ENCODE peak calls at places on chromosomes 3 and 15, in six cellular contexts. R is stimulated activated naive CD8-positive, alpha-beta T cell treated with anti-CD3 and anti-CD28 coated beads, Interleukin-15, Interleukin-2, amounts not matched to agents 100 U/mL and 50 U/mL, for 24 hours; H is body of pancreas; C is heart left ventricle; P is 8988T; Z is A549. K is an unnamed sample.

GRCh38 chr3:14274537-14274936 is 95.9 kb downstream of the LSM3 start:
- DNase-seq in R (no peak), H (no peak), C (no peak), P (no peak), Z (no peak), K (no peak)

GRCh38 chr3:195540031-195540430 is 3.1 kb downstream of the PPP1R2 start:
- DNase-seq in R (peak), H (no peak), C (no peak), P (no peak), Z (no peak), K (no peak)

GRCh38 chr3:1172642-1173041 is 79.8 kb downstream of the CNTN6 start:
- DNase-seq in R (no peak), H (no peak), C (no peak), P (no peak), Z (no peak), K (no peak)

GRCh38 chr15:62454567-62455172 is 289.6 kb upstream of the C2CD4B start:
- DNase-seq in R (no peak), H (no peak), C (no peak), P (no peak), Z (no peak), K (no peak)

GRCh38 chr15:39852237-39852636 is 67.8 kb downstream of the GPR176 start:
- DNase-seq in R (no peak), H (no peak), C (no peak), P (no peak), Z (no peak), K (no peak)

GRCh38 chr15:78716651-78717050 is 75.6 kb upstream of the CHRNB4 start:
- DNase-seq in R (no peak), H (no peak), C (no peak), P (no peak), Z (no peak), K (no peak)

GRCh38 chr15:39784125-39784524 is 1.5 kb upstream of the FSIP1 start:
- DNase-seq in R (no peak), H (no peak), C (no peak), P (no peak), Z (no peak), K (no peak)

GRCh38 chr3:17151598-17152373 is 267.0 kb downstream of the PLCL2 start:
- DNase-seq in R (peak), H (no peak), C (no peak), P (no peak), Z (no peak), K (peak)

GRCh38 chr15:41411031-41411430 is 5.9 kb upstream of the RTF1 start:
- DNase-seq in R (no peak), H (no peak), C (no peak), P (no peak), Z (no peak), K (no peak)

GRCh38 chr15:54373332-54373731 is 395.1 kb downstream of the UNC13C start:
- DNase-seq in R (no peak), H (no peak), C (no peak), P (no peak), Z (no peak), K (no peak)

GRCh38 chr3:11570251-11570650 is 73.5 kb downstream of the VGLL4 start:
- DNase-seq in R (no peak), H (no peak), C (no peak), P (no peak), Z (no peak), K (no peak)